ENCODE peak calls at places on chromosomes 1 and 21, in four cellular contexts. E is HFF-Myc, L is adrenal gland, Q is HFFc6. W is an unnamed sample.

GRCh38 chr1:235408503-235408960 is 41.3 kb downstream of the TBCE start:
- DNase-seq in E (no peak), Q (no peak), L (no peak), W (no peak)

GRCh38 chr1:210978316-210978993 is 155.5 kb downstream of the KCNH1 start:
- DNase-seq in E (no peak), Q (no peak), L (no peak), W (no peak)

GRCh38 chr1:156924478-156925153 is 4.2 kb downstream of the LRRC71 start:
- DNase-seq in L (no peak), E (no peak), Q (no peak), W (no peak)

GRCh38 chr1:47452426-47452825 is 14.6 kb downstream of the FOXD2 start:
- DNase-seq in E (no peak), Q (no peak), L (no peak), W (no peak)

GRCh38 chr21:36203603-36203889 is 46.9 kb downstream of the DOP1B start:
- DNase-seq in L (peak), Q (peak), E (peak), W (no peak)

GRCh38 chr1:212689196-212689710 is 10.4 kb downstream of the BATF3 start:
- DNase-seq in E (no peak), L (no peak), Q (no peak), W (no peak)

GRCh38 chr1:56578664-56578962 is 750 bp downstream of the PLPP3 start:
- DNase-seq in Q (no peak), E (no peak), L (no peak), W (peak)

GRCh38 chr1:167711797-167712196 is 10.0 kb upstream of the MPZL1 start:
- DNase-seq in E (no peak), L (no peak), Q (no peak), W (no peak)

GRCh38 chr21:34886554-34887385 is 162.3 kb downstream of the RUNX1 start:
- DNase-seq in E (no peak), Q (no peak), L (no peak), W (peak)

GRCh38 chr1:113391643-113392271 is 1.4 kb downstream of the MAGI3 start:
- DNase-seq in L (no peak), E (no peak), Q (no peak), W (no peak)

GRCh38 chr1:92653605-92654381 is 131.1 kb downstream of the EVI5 start:
- DNase-seq in L (no peak), Q (no peak), E (no peak), W (no peak)

GRCh38 chr1:189929501-189930099 is 548.1 kb downstream of the BRINP3 start:
- DNase-seq in Q (no peak), E (no peak), L (no peak), W (no peak)

GRCh38 chr1:8239039-8239305 is 78.9 kb upstream of the SLC45A1 start:
- DNase-seq in Q (no peak), L (peak), E (no peak), W (no peak)

GRCh38 chr1:223403184-223403815 is 10.1 kb downstream of the CCDC185 start:
- DNase-seq in L (no peak), Q (no peak), E (no peak), W (no peak)

GRCh38 chr1:237042467-237042891 is 495 bp downstream of the RYR2 start:
- DNase-seq in Q (no peak), E (no peak), L (no peak), W (no peak)

GRCh38 chr1:237042892-237043576 is 1.1 kb downstream of the RYR2 start:
- DNase-seq in E (no peak), L (no peak), Q (no peak), W (peak)

GRCh38 chr1:237040823-237041222 is 1.2 kb upstream of the RYR2 start:
- DNase-seq in Q (no peak), L (no peak), E (no peak), W (no peak)

GRCh38 chr1:237041461-237041794 is 556 bp upstream of the RYR2 start:
- DNase-seq in L (no peak), Q (no peak), E (no peak), W (no peak)

DNA sequence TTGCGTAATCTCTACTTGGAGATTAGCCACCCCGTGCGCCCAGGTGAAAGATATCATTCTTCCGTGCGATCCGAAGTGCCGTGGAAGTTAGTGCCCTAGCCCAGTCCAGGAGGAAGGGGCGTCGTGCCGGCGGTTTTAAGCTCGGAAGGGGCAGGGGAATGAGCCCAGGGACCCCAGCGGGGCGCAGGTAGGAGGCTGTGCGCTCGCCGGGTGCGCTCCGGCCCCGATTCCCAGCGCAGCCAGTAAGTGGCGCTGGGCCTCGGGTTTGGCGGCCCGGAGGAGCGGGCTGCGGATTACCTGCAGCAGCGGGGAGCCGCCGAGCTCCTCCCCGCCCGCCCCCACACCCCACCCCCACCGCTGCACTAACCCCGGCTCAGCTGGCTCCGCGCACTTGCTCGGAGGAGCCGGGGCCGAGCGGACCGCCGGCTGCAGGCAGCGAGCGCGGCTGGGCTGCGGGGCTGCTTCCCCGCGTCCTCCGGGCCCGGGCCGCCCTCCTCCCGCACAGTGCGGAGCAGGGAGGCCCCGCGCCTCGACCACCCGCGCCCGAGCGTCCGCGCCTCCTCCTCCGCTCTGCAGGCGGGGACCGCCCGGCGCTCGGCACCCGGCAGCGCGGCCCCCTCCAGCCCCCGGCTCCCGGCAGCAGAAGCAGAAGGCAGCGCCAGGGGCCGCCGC is at the start of gene RYR2:
- DNase-seq in Q (no peak), L (no peak), E (no peak), W (peak)
- TF ChIP-seq CTCF in Q (no peak), L (no peak), E (no peak), W (peak)

GRCh38 chr1:153679337-153680119 is 1.0 kb downstream of the NPR1 start:
- DNase-seq in L (no peak), E (no peak), Q (no peak), W (peak)
- TF ChIP-seq CTCF in L (no peak), E (peak), Q (peak), W (no peak)

GRCh38 chr1:237932806-237933205 is 42.1 kb upstream of the ZP4 start:
- DNase-seq in L (no peak), Q (peak), E (no peak), W (no peak)

DNA sequence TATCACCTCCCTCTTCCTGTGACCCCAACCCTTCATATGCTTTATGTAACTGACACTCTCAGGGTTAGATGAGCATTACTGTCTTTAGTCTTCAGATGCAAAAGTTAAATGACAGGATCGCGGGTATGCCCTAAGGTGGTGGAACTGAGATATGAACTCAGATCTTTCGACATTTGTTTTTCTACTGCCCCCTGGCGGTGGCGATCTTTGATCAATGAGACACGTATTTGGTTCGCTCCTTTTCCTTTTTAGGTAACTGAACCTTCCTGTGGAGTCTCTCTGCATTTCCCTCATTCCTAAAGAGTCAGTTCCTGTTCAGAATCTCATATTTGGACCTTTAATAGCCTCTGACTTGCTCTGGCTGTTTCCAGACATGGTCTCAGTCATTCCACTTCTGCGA is 47.8 kb upstream of the ZP4 start:
- DNase-seq in E (no peak), Q (no peak), L (no peak), W (no peak)
- TF ChIP-seq CTCF in E (no peak), Q (peak), L (no peak), W (peak)

GRCh38 chr1:203217668-203218067 is 11.8 kb downstream of the CHIT1 start:
- DNase-seq in E (no peak), Q (no peak), L (no peak), W (peak)

GRCh38 chr1:203216274-203217138 is 13.0 kb downstream of the CHIT1 start:
- DNase-seq in Q (peak), L (peak), E (peak), W (peak)

GRCh38 chr1:203219171-203219570 is 10.3 kb downstream of the CHIT1 start:
- DNase-seq in E (no peak), Q (no peak), L (no peak), W (peak)

GRCh38 chr1:203215573-203215972 is 13.9 kb downstream of the CHIT1 start:
- DNase-seq in Q (no peak), L (no peak), E (no peak), W (no peak)

GRCh38 chr1:203217139-203217621 is 12.3 kb downstream of the CHIT1 start:
- DNase-seq in L (no peak), E (no peak), Q (no peak), W (no peak)
- TF ChIP-seq CTCF in L (no peak), E (peak), Q (peak), W (no peak)

GRCh38 chr1:18560692-18561091 is 70.0 kb upstream of the PAX7 start:
- DNase-seq in Q (no peak), L (no peak), E (no peak), W (no peak)
- TF ChIP-seq CTCF in Q (no peak), L (no peak), E (no peak), W (no peak)

GRCh38 chr1:84390231-84390630 is 8.1 kb upstream of the DNASE2B start:
- DNase-seq in E (no peak), L (no peak), Q (no peak), W (no peak)

GRCh38 chr1:84385347-84385746 is 12.9 kb upstream of the DNASE2B start:
- DNase-seq in L (no peak), Q (no peak), E (no peak), W (no peak)

GRCh38 chr1:84386716-84387479 is 11.4 kb upstream of the DNASE2B start:
- DNase-seq in L (no peak), E (no peak), Q (peak), W (no peak)

GRCh38 chr1:84382127-84382526 is 16.2 kb upstream of the DNASE2B start:
- DNase-seq in E (no peak), L (no peak), Q (no peak), W (no peak)

DNA sequence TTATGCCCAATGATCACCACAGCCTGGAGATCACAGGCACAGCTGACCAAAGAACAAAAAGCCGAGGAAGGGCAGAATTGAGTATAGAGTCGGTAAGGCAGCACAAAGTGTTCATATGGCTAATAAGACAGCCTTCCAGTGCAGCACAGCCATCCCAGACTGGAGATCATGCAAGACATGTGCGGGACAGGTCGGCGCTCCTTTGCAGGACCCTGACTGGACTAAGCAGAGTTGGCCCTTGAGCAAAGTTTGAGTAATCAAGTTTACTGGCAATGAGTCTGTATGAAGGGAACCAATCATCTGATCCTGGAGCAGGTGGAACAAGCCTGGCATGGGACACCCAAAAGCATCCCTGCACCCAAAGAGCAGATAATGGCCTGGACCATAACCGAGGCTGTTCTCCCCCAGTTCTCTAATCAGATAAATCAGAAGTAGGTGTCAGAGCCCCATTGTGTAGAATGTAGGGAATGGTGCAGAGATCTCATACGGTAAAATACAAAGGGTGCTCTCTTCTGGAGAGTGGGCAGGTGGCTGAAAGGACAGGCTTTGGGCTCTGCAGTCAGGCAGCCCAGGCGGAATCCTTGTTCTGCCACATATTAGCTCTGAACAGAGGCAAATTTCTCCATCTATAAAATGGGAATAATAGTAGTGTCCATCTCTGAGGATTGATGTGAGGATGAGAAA is 10.7 kb upstream of the DNASE2B start:
- DNase-seq in L (no peak), E (no peak), Q (no peak), W (no peak)
- TF ChIP-seq CTCF in L (no peak), E (peak), Q (peak), W (no peak)